ENCODE peak calls at places on chromosomes 1 and 21, in five cellular contexts. One of them, this sample, is unnamed.

GRCh38 chr1:98661544-98662353 is at the start of gene SNX7:
- DNase-seq in suprapubic skin: peak; percentile 88
- DNase-seq in uterus: peak; percentile 76
- DNase-seq in heart left ventricle: peak; percentile 88
- DNase-seq in transverse colon: peak; percentile 89
- DNase-seq in this sample: peak; percentile 90

GRCh38 chr1:93592636-93592949 is 89.0 kb downstream of the BCAR3 start:
- DNase-seq in heart left ventricle: no peak
- DNase-seq in uterus: no peak
- DNase-seq in suprapubic skin: peak; percentile 60
- DNase-seq in transverse colon: no peak
- DNase-seq in this sample: no peak

GRCh38 chr1:42385283-42385682 is 4.7 kb downstream of the RIMKLA start:
- DNase-seq in transverse colon: no peak
- DNase-seq in heart left ventricle: no peak
- DNase-seq in uterus: no peak
- DNase-seq in suprapubic skin: no peak
- DNase-seq in this sample: no peak

GRCh38 chr21:28521932-28522826 is 470.5 kb downstream of the LTN1 start:
- DNase-seq in transverse colon: no peak
- DNase-seq in uterus: peak; percentile 30
- DNase-seq in heart left ventricle: no peak
- DNase-seq in suprapubic skin: no peak
- DNase-seq in this sample: no peak

GRCh38 chr1:99445486-99445885 is 181.2 kb downstream of the PLPPR4 start:
- DNase-seq in heart left ventricle: no peak
- DNase-seq in suprapubic skin: no peak
- DNase-seq in uterus: no peak
- DNase-seq in transverse colon: no peak
- DNase-seq in this sample: no peak

GRCh38 chr1:233355841-233356704 is 28.5 kb downstream of the MAP3K21 start:
- DNase-seq in heart left ventricle: no peak
- DNase-seq in uterus: no peak
- DNase-seq in transverse colon: no peak
- DNase-seq in suprapubic skin: no peak
- DNase-seq in this sample: no peak

GRCh38 chr1:211939876-211940468 is 95.4 kb downstream of the INTS7 start:
- DNase-seq in heart left ventricle: no peak
- DNase-seq in suprapubic skin: no peak
- DNase-seq in transverse colon: no peak
- DNase-seq in uterus: no peak
- DNase-seq in this sample: no peak

GRCh38 chr1:159090566-159091546 is 14.3 kb upstream of the AIM2 start:
- DNase-seq in heart left ventricle: no peak
- DNase-seq in transverse colon: no peak
- DNase-seq in suprapubic skin: no peak
- DNase-seq in uterus: no peak
- DNase-seq in this sample: no peak

GRCh38 chr1:209434631-209435217 is 148.8 kb upstream of the CAMK1G start:
- DNase-seq in transverse colon: no peak
- DNase-seq in uterus: no peak
- DNase-seq in heart left ventricle: no peak
- DNase-seq in suprapubic skin: no peak
- DNase-seq in this sample: no peak

GRCh38 chr21:45496968-45497845 is 45.0 kb downstream of the SLC19A1 start:
- DNase-seq in transverse colon: no peak
- DNase-seq in heart left ventricle: peak; percentile 11
- DNase-seq in uterus: no peak
- DNase-seq in suprapubic skin: peak; percentile 58
- DNase-seq in this sample: peak; percentile 17

GRCh38 chr1:171252482-171252881 is 4.2 kb downstream of the FMO1 start:
- DNase-seq in uterus: no peak
- DNase-seq in heart left ventricle: no peak
- DNase-seq in suprapubic skin: no peak
- DNase-seq in transverse colon: peak; percentile 60
- DNase-seq in this sample: no peak

GRCh38 chr1:246182149-246182851 is 324.8 kb downstream of the SMYD3 start:
- DNase-seq in suprapubic skin: no peak
- DNase-seq in heart left ventricle: no peak
- DNase-seq in transverse colon: no peak
- DNase-seq in uterus: no peak
- DNase-seq in this sample: no peak

GRCh38 chr1:208069317-208069716 is 158.4 kb upstream of the CD34 start:
- DNase-seq in uterus: no peak
- DNase-seq in suprapubic skin: no peak
- DNase-seq in transverse colon: no peak
- DNase-seq in heart left ventricle: no peak
- DNase-seq in this sample: no peak

GRCh38 chr1:10671551-10672375 is 124.7 kb downstream of the CASZ1 start:
- DNase-seq in transverse colon: peak; percentile 21
- DNase-seq in uterus: no peak
- DNase-seq in suprapubic skin: no peak
- DNase-seq in heart left ventricle: no peak
- DNase-seq in this sample: no peak

GRCh38 chr1:10674222-10674621 is 122.2 kb downstream of the CASZ1 start:
- DNase-seq in transverse colon: no peak
- DNase-seq in uterus: no peak
- DNase-seq in heart left ventricle: no peak
- DNase-seq in suprapubic skin: no peak
- DNase-seq in this sample: no peak

GRCh38 chr1:10671090-10671489 is 125.4 kb downstream of the CASZ1 start:
- DNase-seq in uterus: no peak
- DNase-seq in transverse colon: no peak
- DNase-seq in suprapubic skin: no peak
- DNase-seq in heart left ventricle: no peak
- DNase-seq in this sample: no peak

GRCh38 chr1:10673305-10673704 is 123.1 kb downstream of the CASZ1 start:
- DNase-seq in suprapubic skin: no peak
- DNase-seq in uterus: no peak
- DNase-seq in heart left ventricle: no peak
- DNase-seq in transverse colon: no peak
- DNase-seq in this sample: no peak

DNA sequence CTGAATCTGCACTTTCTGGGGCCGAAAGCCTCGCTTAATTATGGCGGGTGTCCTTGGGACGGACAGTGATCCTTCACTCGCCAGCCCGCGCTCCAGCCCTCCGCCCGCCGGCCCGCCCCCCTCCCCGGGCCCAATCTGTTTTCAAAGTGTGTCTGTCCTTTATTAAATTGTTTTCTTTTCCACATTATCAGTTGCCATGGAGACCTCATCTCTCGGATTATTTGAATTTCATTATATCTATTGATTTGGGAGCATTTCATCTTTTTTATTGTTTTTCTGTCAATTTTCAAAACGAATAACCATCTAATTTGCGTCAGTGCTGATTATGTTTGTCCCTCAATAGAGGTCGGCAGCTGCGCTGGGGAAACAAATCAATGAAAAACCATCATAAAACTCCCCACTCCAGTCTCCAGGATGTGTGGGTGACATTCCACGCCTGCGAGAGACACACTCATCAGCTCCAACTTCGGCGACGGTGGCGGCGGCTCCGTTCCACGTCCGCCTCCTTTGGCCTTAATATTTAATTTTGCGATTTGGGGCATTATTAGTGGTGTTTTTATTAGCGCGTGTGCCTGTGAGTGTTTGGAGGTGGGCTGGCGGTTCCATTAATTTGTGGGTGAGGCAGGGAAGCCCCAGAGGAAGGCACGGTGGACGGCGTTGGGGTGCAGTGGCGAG is 123.9 kb downstream of the CASZ1 start:
- DNase-seq in suprapubic skin: no peak
- DNase-seq in heart left ventricle: no peak
- DNase-seq in transverse colon: no peak
- DNase-seq in uterus: no peak
- DNase-seq in this sample: no peak
- H3K4me1 ChIP-seq in suprapubic skin: peaks cover 23% of the 10 kb centered on the region
- H3K4me1 ChIP-seq in heart left ventricle: peaks cover 61% of the 10 kb centered on the region
- H3K4me1 ChIP-seq in transverse colon: peaks cover 82% of the 10 kb centered on the region
- H3K4me1 ChIP-seq in uterus: peaks cover 12% of the 10 kb centered on the region
- H3K4me1 ChIP-seq in this sample: peaks cover 29% of the 10 kb centered on the region

GRCh38 chr1:19374402-19374801 is 62.3 kb downstream of the SLC66A1 start:
- DNase-seq in uterus: no peak
- DNase-seq in transverse colon: no peak
- DNase-seq in heart left ventricle: no peak
- DNase-seq in suprapubic skin: no peak
- DNase-seq in this sample: no peak

GRCh38 chr1:19375621-19376020 is 63.5 kb downstream of the SLC66A1 start:
- DNase-seq in suprapubic skin: no peak
- DNase-seq in heart left ventricle: no peak
- DNase-seq in uterus: no peak
- DNase-seq in transverse colon: no peak
- DNase-seq in this sample: no peak

GRCh38 chr1:19374926-19375325 is 62.8 kb downstream of the SLC66A1 start:
- DNase-seq in uterus: no peak
- DNase-seq in suprapubic skin: no peak
- DNase-seq in transverse colon: no peak
- DNase-seq in heart left ventricle: no peak
- DNase-seq in this sample: no peak

GRCh38 chr1:19377812-19378718 is 65.9 kb downstream of the SLC66A1 start:
- DNase-seq in suprapubic skin: no peak
- DNase-seq in uterus: no peak
- DNase-seq in heart left ventricle: no peak
- DNase-seq in transverse colon: no peak
- DNase-seq in this sample: no peak

DNA sequence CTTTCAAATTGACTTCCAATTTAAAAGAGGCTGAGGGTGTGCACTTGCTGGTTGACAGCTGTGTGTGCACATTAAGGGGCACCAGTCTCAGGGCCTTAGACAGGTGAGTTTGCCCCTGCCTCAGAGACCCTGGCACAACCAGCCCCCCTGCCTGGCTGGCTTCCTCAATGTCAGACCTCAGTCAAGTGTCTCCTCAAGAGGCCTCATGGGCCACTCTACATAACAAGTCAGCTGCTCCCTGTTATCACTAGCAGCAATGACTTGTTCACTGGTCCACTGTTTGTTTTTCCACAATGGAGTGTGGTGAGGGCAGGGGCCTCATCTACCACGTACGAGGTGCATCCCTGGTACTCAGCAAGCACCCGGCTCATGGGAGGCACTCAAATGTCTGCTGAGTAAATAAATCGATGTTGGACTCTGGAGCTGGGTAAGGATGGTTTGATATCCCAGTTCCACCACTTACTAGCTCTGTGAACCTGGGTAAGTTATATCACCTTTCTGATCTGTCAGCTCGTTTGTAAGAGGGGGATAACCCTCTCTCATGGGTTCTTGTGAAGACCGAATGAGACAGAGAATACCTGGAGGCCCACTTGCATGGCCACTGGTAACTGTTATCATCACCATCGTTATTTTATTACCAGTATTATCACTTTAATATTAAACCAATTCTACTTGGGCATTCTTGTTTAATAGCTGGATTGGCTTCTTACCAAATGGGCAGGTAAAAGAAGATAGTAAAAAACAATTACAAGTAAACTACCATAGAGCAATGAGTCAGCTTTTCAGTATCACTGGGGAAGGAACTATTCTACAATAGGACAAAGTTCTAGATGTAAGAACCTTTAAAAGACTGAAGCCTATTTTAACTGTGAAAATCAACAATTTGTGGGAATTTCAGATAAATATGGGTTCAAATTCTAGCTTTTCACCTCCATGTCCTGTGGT is 64.6 kb downstream of the SLC66A1 start:
- DNase-seq in suprapubic skin: no peak
- DNase-seq in transverse colon: no peak
- DNase-seq in heart left ventricle: no peak
- DNase-seq in uterus: no peak
- DNase-seq in this sample: no peak
- TF ChIP-seq POLR2A in suprapubic skin: no peak
- TF ChIP-seq POLR2A in transverse colon: no peak
- TF ChIP-seq POLR2A in heart left ventricle: no peak
- TF ChIP-seq POLR2A in uterus: no peak
- TF ChIP-seq POLR2A in this sample: no peak

GRCh38 chr1:67835663-67836452 is 2.6 kb upstream of the GNG12 start:
- DNase-seq in uterus: no peak
- DNase-seq in heart left ventricle: no peak
- DNase-seq in transverse colon: no peak
- DNase-seq in suprapubic skin: no peak
- DNase-seq in this sample: no peak

GRCh38 chr1:67831850-67832513 is 1.3 kb downstream of the GNG12 start:
- DNase-seq in heart left ventricle: peak; percentile 55
- DNase-seq in suprapubic skin: peak; percentile 86
- DNase-seq in transverse colon: peak; percentile 68
- DNase-seq in uterus: peak; percentile 73
- DNase-seq in this sample: peak; percentile 70

GRCh38 chr1:67832737-67833594 is at the start of gene GNG12:
- DNase-seq in heart left ventricle: peak; percentile 76
- DNase-seq in suprapubic skin: peak; percentile 81
- DNase-seq in transverse colon: peak; percentile 75
- DNase-seq in uterus: peak; percentile 73
- DNase-seq in this sample: peak; percentile 82

GRCh38 chr1:67834246-67834877 is 1.1 kb upstream of the GNG12 start:
- DNase-seq in transverse colon: no peak
- DNase-seq in heart left ventricle: no peak
- DNase-seq in uterus: no peak
- DNase-seq in suprapubic skin: no peak
- DNase-seq in this sample: no peak

DNA sequence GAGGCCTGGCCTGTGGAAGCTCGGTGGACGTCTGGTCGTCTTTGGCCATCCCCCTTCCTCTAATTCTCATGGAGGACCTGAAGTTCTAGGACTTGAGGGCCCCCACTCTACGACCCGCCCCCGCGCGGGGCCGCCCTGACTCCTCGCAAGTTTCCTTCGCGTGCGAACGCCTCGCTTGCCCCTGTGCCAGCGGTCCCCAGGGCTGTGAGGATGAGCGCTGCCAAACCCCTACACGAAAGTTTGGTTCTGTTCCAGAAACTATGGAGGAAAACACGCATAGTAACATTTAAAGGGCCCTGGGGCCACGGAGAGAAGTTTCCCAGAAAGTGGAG is 294 bp upstream of the GNG12 start:
- DNase-seq in heart left ventricle: no peak
- DNase-seq in transverse colon: no peak
- DNase-seq in uterus: no peak
- DNase-seq in suprapubic skin: peak; percentile 81
- DNase-seq in this sample: no peak
- H3K4me1 ChIP-seq in heart left ventricle: peaks cover 12% of the 10 kb centered on the region
- H3K4me1 ChIP-seq in transverse colon: peaks cover 29% of the 10 kb centered on the region
- H3K4me1 ChIP-seq in uterus: no peaks in the 10 kb centered on the region
- H3K4me1 ChIP-seq in suprapubic skin: peaks cover 63% of the 10 kb centered on the region
- H3K4me1 ChIP-seq in this sample: no peaks in the 10 kb centered on the region

DNA sequence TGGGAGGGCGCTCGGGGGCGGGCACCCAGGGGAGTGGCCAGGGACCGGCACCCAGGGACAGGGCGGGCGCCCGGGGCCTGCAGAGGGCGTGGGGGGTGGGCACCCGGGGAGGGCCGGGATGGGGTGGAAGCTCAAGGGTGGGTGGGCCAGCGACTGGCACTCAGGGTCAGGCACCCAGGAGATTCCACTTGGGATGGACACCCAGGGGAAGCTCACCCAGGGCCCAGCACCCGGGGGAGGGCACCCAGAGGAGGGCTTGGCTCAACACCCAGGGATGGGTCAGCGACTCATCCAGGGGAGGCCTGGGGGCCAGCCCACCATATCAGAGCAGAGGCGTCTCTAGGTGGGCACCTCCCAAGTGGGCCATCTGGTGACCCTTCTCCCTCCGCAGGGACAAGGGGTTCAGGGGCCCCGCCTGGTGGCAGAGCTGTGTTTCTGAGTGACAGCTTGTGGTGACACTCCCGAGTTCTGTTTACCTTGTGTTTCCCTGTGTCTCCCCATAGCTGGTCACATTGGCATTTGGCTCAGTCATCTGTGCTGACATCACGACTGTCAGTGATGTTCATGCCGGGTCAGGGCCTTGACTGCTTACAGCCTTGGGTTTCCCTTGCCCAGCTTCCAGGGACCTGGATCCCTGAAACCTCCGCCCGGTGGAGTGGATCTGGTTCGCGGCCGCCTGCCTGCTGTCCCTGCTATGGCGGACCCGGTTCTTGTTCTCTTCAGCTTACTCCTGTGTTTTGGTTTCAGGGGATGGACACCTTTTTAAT is 749 bp downstream of the IBA57 start:
- DNase-seq in transverse colon: peak; percentile 79
- DNase-seq in uterus: peak; percentile 70
- DNase-seq in heart left ventricle: peak; percentile 80
- DNase-seq in suprapubic skin: peak; percentile 91
- DNase-seq in this sample: peak; percentile 75
- TF ChIP-seq POLR2A in transverse colon: no peak
- TF ChIP-seq POLR2A in uterus: no peak
- TF ChIP-seq POLR2A in heart left ventricle: no peak
- TF ChIP-seq POLR2A in suprapubic skin: no peak
- TF ChIP-seq POLR2A in this sample: no peak